ENCODE peak calls at places on chromosomes 3 and 15, in seven cellular contexts. J is aorta; R is right lobe of liver; M is Panc1; S is foreskin keratinocyte; F is T-cell; E is activated T-helper 17 cell treated with anti-CD3 and anti-CD28 coated beads, Interleukin-2, amount 50 U/mL, for 72 hours. H is an unnamed sample.

GRCh38 chr3:175059788-175060187 is 200.7 kb downstream of the NAALADL2 start:
- ATAC-seq in J (no peak), R (peak; percentile 65), M (no peak), S (no peak), F (no peak), E (no peak), H (no peak)

GRCh38 chr3:10395196-10395595 is 74.3 kb upstream of the SEC13 start:
- ATAC-seq in J (no peak), R (no peak), M (no peak), S (no peak), F (peak; percentile 45), E (no peak), H (no peak)

GRCh38 chr3:186124618-186125017 is 15.7 kb upstream of the ETV5 start:
- ATAC-seq in J (no peak), R (no peak), M (peak; percentile 36), S (no peak), F (no peak), E (no peak), H (no peak)

GRCh38 chr15:92167413-92167950 is 226.2 kb upstream of the ST8SIA2 start:
- ATAC-seq in J (no peak), R (peak; percentile 21), M (no peak), S (no peak), F (no peak), E (no peak), H (no peak)

GRCh38 chr3:177610677-177611654 is 413.7 kb upstream of the TBL1XR1 start:
- ATAC-seq in J (no peak), R (no peak), M (no peak), S (no peak), F (no peak), E (no peak), H (no peak)

GRCh38 chr15:82165948-82166376 is 96.6 kb downstream of the EFL1 start:
- ATAC-seq in J (no peak), R (no peak), M (no peak), S (no peak), F (no peak), E (no peak), H (no peak)

GRCh38 chr3:153087595-153088566 is 74.1 kb upstream of the RAP2B start:
- ATAC-seq in J (no peak), R (no peak), M (no peak), S (peak; percentile 50), F (no peak), E (no peak), H (peak; percentile 72)

GRCh38 chr15:70438776-70439175 is 324.6 kb downstream of the UACA start:
- ATAC-seq in J (no peak), R (no peak), M (no peak), S (peak; percentile 3), F (no peak), E (no peak), H (no peak)

GRCh38 chr15:93474728-93475127 is 385.7 kb upstream of the RGMA start:
- ATAC-seq in J (no peak), R (peak; percentile 26), M (no peak), S (no peak), F (no peak), E (no peak), H (no peak)

GRCh38 chr3:126407412-126408044 is 12.8 kb downstream of the CFAP100 start:
- ATAC-seq in J (no peak), R (no peak), M (no peak), S (no peak), F (no peak), E (no peak), H (no peak)

GRCh38 chr15:92819312-92820232 is 80.6 kb upstream of the CHD2 start:
- ATAC-seq in J (no peak), R (no peak), M (peak; percentile 30), S (no peak), F (peak; percentile 3), E (peak; percentile 37), H (no peak)

GRCh38 chr15:44450172-44450571 is 22.7 kb downstream of the CTDSPL2 start:
- ATAC-seq in J (no peak), R (no peak), M (no peak), S (no peak), F (no peak), E (peak; percentile 81), H (no peak)

GRCh38 chr15:60390931-60391501 is 6.8 kb downstream of the ANXA2 start:
- ATAC-seq in J (peak; percentile 69), R (peak; percentile 19), M (peak; percentile 35), S (peak; percentile 61), F (no peak), E (peak; percentile 12), H (peak; percentile 40)